ENCODE peak calls at places on chromosomes 11 and 22, in eight cellular contexts. S is mammary epithelial cell, Q is lower lobe of right lung, R is osteoblast, E is lung, O is mucosa of descending colon, X is body of pancreas, I is prostate gland. K is an unnamed sample.

GRCh38 chr11:73570415-73571114 is 27.3 kb downstream of the FAM168A start:
- DNase-seq in I (no peak), E (peak; percentile 42), S (peak; percentile 99), Q (no peak), X (no peak), O (no peak), R (peak; percentile 83), K (no peak)

GRCh38 chr22:44670220-44670983 is 31.6 kb upstream of the PRR5 start:
- DNase-seq in X (no peak), S (no peak), E (no peak), Q (no peak), O (no peak), I (no peak), R (peak; percentile 81), K (no peak)

GRCh38 chr11:16252373-16252772 is 104.0 kb downstream of the SOX6 start:
- DNase-seq in Q (no peak), X (no peak), E (no peak), R (peak; percentile 5), S (no peak), I (no peak), O (peak; percentile 53), K (peak; percentile 19)

GRCh38 chr22:19815823-19816290 is 38.8 kb downstream of the GNB1L start:
- DNase-seq in O (no peak), S (no peak), X (no peak), Q (no peak), E (no peak), I (no peak), R (peak; percentile 63), K (no peak)

GRCh38 chr22:40463727-40464126 is 93.3 kb downstream of the SGSM3 start:
- DNase-seq in O (no peak), Q (no peak), I (no peak), R (no peak), S (no peak), X (no peak), E (no peak), K (no peak)

GRCh38 chr11:11531127-11531526 is 90.7 kb downstream of the GALNT18 start:
- DNase-seq in R (no peak), E (no peak), X (no peak), I (no peak), S (no peak), O (no peak), Q (no peak), K (no peak)

GRCh38 chr11:66904981-66905521 is 48.2 kb downstream of the LRFN4 start:
- DNase-seq in Q (no peak), O (no peak), I (no peak), S (peak; percentile 20), X (no peak), E (no peak), R (no peak), K (no peak)

GRCh38 chr11:103988595-103988969 is 47.9 kb upstream of the DDI1 start:
- DNase-seq in S (peak; percentile 67), O (no peak), X (no peak), I (no peak), E (no peak), R (no peak), Q (no peak), K (no peak)

GRCh38 chr11:12066799-12067508 is 43.4 kb upstream of the MICAL2 start:
- DNase-seq in S (peak; percentile 49), I (peak; percentile 71), Q (peak; percentile 76), X (no peak), E (peak; percentile 66), R (no peak), O (peak; percentile 49), K (peak; percentile 76)

GRCh38 chr22:46646531-46647211 is 26.5 kb downstream of the GRAMD4 start:
- DNase-seq in O (peak; percentile 76), I (no peak), X (no peak), Q (no peak), E (no peak), S (no peak), R (no peak), K (peak; percentile 47)

GRCh38 chr11:118876261-118876660 is 7.4 kb upstream of the CXCR5 start:
- DNase-seq in I (no peak), Q (no peak), O (no peak), S (no peak), E (no peak), R (no peak), X (no peak), K (no peak)

GRCh38 chr22:19717691-19718254 is 3.5 kb downstream of the SEPTIN5 start:
- DNase-seq in I (peak; percentile 60), E (peak; percentile 74), S (peak; percentile 55), Q (peak; percentile 87), O (peak; percentile 79), X (peak; percentile 77), R (peak; percentile 100), K (peak; percentile 81)

GRCh38 chr22:39490966-39491680 is 11.0 kb upstream of the MIEF1 start:
- DNase-seq in I (no peak), R (peak; percentile 68), S (no peak), Q (peak; percentile 38), X (no peak), O (no peak), E (no peak), K (no peak)

GRCh38 chr11:106077609-106078517 is at the start of gene AASDHPPT:
- DNase-seq in Q (no peak), I (peak; percentile 30), E (no peak), S (peak; percentile 55), X (peak; percentile 44), R (peak; percentile 18), O (peak; percentile 40), K (peak; percentile 63)

GRCh38 chr11:68045900-68046299 is 7.1 kb downstream of the TCIRG1 start:
- DNase-seq in Q (no peak), I (no peak), S (no peak), E (no peak), O (no peak), X (no peak), R (peak; percentile 61), K (no peak)

GRCh38 chr11:31628111-31628510 is 118.5 kb downstream of the ELP4 start:
- DNase-seq in Q (no peak), X (no peak), R (no peak), O (no peak), S (peak; percentile 26), I (no peak), E (no peak), K (no peak)

GRCh38 chr11:9838229-9838628 is 174.4 kb downstream of the SWAP70 start:
- DNase-seq in R (peak; percentile 81), X (no peak), I (no peak), E (no peak), Q (no peak), S (no peak), O (no peak), K (no peak)

GRCh38 chr11:89293966-89294679 is 116.4 kb downstream of the TYR start:
- DNase-seq in O (no peak), R (no peak), S (no peak), X (peak; percentile 10), Q (no peak), I (no peak), E (no peak), K (peak; percentile 11)

GRCh38 chr11:12110714-12111481 is 508 bp downstream of the MICAL2 start:
- DNase-seq in I (no peak), X (peak; percentile 38), S (peak; percentile 37), E (peak; percentile 65), R (peak; percentile 85), Q (peak; percentile 70), O (peak; percentile 57), K (no peak)

GRCh38 chr22:47125603-47126002 is 363.2 kb downstream of the TBC1D22A start:
- DNase-seq in R (peak; percentile 87), I (no peak), E (no peak), S (no peak), Q (peak; percentile 38), O (no peak), X (no peak), K (no peak)

GRCh38 chr11:31254411-31254810 is 115.1 kb downstream of the DCDC1 start:
- DNase-seq in R (no peak), O (no peak), I (peak; percentile 29), S (peak; percentile 81), E (no peak), X (no peak), Q (no peak), K (no peak)

GRCh38 chr11:28464252-28464867 is 356.2 kb downstream of the METTL15 start:
- DNase-seq in E (no peak), X (no peak), Q (no peak), I (no peak), O (no peak), S (no peak), R (no peak), K (no peak)

DNA sequence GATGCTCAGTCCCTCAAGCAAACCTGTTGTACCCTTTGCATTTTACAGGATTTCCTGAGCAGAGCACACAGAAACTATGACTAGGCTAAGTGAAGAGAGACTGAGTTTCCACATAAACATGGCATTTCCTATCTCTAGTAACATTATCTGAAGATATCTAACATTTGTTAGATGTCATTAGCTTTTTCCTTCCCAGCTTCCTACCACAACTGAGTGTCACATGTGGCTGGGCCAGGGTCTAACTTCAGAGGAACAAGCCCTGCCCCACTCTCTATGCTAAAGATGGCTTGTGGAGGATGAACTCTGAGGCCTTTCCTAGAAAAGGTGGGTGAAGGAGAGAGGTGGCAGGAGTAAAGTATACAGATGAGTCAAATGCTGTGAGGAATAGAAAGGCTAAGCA is 16.5 kb downstream of the C22orf42 start:
- DNase-seq in S (no peak), O (no peak), Q (no peak), E (no peak), X (no peak), R (no peak), I (no peak), K (no peak)
- H3K4me1 ChIP-seq in S (no peaks in the 10 kb centered on the region), O (no peaks in the 10 kb centered on the region), Q (peaks cover 12% of the 10 kb centered on the region), E (no peaks in the 10 kb centered on the region), X (no peaks in the 10 kb centered on the region), R (no peaks in the 10 kb centered on the region), I (peaks cover 5% of the 10 kb centered on the region), K (no peaks in the 10 kb centered on the region)

GRCh38 chr22:50528682-50529415 is 963 bp downstream of the TYMP start:
- DNase-seq in R (peak; percentile 87), S (no peak), I (no peak), O (peak; percentile 57), X (no peak), E (no peak), Q (peak; percentile 64), K (no peak)
- H3K4me1 ChIP-seq in R (peaks cover 31% of the 10 kb centered on the region), S (peaks cover 42% of the 10 kb centered on the region), I (peaks cover 15% of the 10 kb centered on the region), O (peaks cover 43% of the 10 kb centered on the region), X (peaks cover 68% of the 10 kb centered on the region), E (peaks cover 22% of the 10 kb centered on the region), Q (peaks cover 58% of the 10 kb centered on the region), K (peaks cover 47% of the 10 kb centered on the region)

DNA sequence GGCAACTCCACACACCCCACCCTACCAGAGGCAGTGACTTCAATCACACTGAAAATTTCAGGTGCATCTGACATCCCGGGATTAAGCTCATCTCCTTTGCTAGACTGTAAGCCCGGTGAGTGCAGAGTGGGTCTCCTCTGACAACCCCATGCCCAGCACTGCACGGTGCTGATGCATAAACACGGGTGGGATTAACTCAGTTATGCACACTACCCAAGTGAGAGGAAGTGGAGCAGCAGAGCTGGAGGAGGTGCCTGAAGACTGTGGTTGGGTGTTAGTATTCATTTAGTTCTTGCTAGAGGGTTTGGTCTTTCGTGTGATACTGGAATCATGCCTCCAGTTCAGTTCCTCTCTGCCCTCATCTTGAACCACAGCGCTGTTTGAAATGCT is 6.5 kb downstream of the ARSA start:
- DNase-seq in E (no peak), I (no peak), R (no peak), O (peak; percentile 47), Q (no peak), S (peak; percentile 35), X (no peak), K (no peak)
- H3K4me1 ChIP-seq in E (peaks cover 8% of the 10 kb centered on the region), I (peaks cover 6% of the 10 kb centered on the region), R (peaks cover 14% of the 10 kb centered on the region), O (peaks cover 18% of the 10 kb centered on the region), Q (peaks cover 34% of the 10 kb centered on the region), S (peaks cover 34% of the 10 kb centered on the region), X (peaks cover 39% of the 10 kb centered on the region), K (no peaks in the 10 kb centered on the region)

GRCh38 chr11:92762175-92762574 is 207.3 kb upstream of the MTNR1B start:
- DNase-seq in E (no peak), Q (no peak), I (no peak), X (no peak), S (no peak), O (no peak), R (no peak), K (no peak)
- H3K4me1 ChIP-seq in E (peaks cover 4% of the 10 kb centered on the region), Q (no peaks in the 10 kb centered on the region), I (no peaks in the 10 kb centered on the region), X (peaks cover 10% of the 10 kb centered on the region), S (no peaks in the 10 kb centered on the region), O (no peaks in the 10 kb centered on the region), R (peaks cover 7% of the 10 kb centered on the region), K (no peaks in the 10 kb centered on the region)

K was measured in hepatocyte.